ENCODE peak calls at places on chromosomes 7 and 10, in nine cellular contexts. One of them, this sample, is unnamed.

GRCh38 chr7:132242192-132242812 is 334.0 kb downstream of the PLXNA4 start:
- DNase-seq in AG04450: no peak
- DNase-seq in dorsolateral prefrontal cortex: no peak
- DNase-seq in nephron progenitor cell: no peak
- DNase-seq in GM12865: no peak
- DNase-seq in CD8-positive, alpha-beta T cell: no peak
- DNase-seq in bronchial epithelial cell: no peak
- DNase-seq in lung: no peak
- DNase-seq in progenitor cell of endocrine pancreas: no peak
- DNase-seq in this sample: no peak

GRCh38 chr7:110962374-110962773 is 128.6 kb upstream of the LRRN3 start:
- DNase-seq in lung: no peak
- DNase-seq in AG04450: no peak
- DNase-seq in GM12865: no peak
- DNase-seq in dorsolateral prefrontal cortex: no peak
- DNase-seq in nephron progenitor cell: no peak
- DNase-seq in progenitor cell of endocrine pancreas: no peak
- DNase-seq in CD8-positive, alpha-beta T cell: no peak
- DNase-seq in bronchial epithelial cell: no peak
- DNase-seq in this sample: no peak

GRCh38 chr7:1026721-1027151 is 17.6 kb upstream of the GPR146 start:
- DNase-seq in nephron progenitor cell: no peak
- DNase-seq in GM12865: peak; percentile 55
- DNase-seq in bronchial epithelial cell: no peak
- DNase-seq in dorsolateral prefrontal cortex: no peak
- DNase-seq in progenitor cell of endocrine pancreas: no peak
- DNase-seq in lung: no peak
- DNase-seq in AG04450: no peak
- DNase-seq in CD8-positive, alpha-beta T cell: no peak
- DNase-seq in this sample: no peak

GRCh38 chr10:99667108-99667751 is 7.9 kb downstream of the ENTPD7 start:
- DNase-seq in GM12865: no peak
- DNase-seq in AG04450: peak; percentile 49
- DNase-seq in CD8-positive, alpha-beta T cell: no peak
- DNase-seq in bronchial epithelial cell: peak; percentile 92
- DNase-seq in nephron progenitor cell: no peak
- DNase-seq in lung: no peak
- DNase-seq in dorsolateral prefrontal cortex: no peak
- DNase-seq in progenitor cell of endocrine pancreas: no peak
- DNase-seq in this sample: no peak

GRCh38 chr7:91656486-91657237 is 223.8 kb downstream of the MTERF1 start:
- DNase-seq in bronchial epithelial cell: no peak
- DNase-seq in lung: no peak
- DNase-seq in nephron progenitor cell: no peak
- DNase-seq in dorsolateral prefrontal cortex: no peak
- DNase-seq in progenitor cell of endocrine pancreas: no peak
- DNase-seq in AG04450: no peak
- DNase-seq in CD8-positive, alpha-beta T cell: no peak
- DNase-seq in GM12865: no peak
- DNase-seq in this sample: no peak

GRCh38 chr10:75197906-75198305 is 12.7 kb upstream of the VDAC2 start:
- DNase-seq in GM12865: no peak
- DNase-seq in nephron progenitor cell: no peak
- DNase-seq in bronchial epithelial cell: no peak
- DNase-seq in dorsolateral prefrontal cortex: no peak
- DNase-seq in lung: no peak
- DNase-seq in AG04450: no peak
- DNase-seq in CD8-positive, alpha-beta T cell: no peak
- DNase-seq in progenitor cell of endocrine pancreas: no peak
- DNase-seq in this sample: no peak

GRCh38 chr10:102819054-102819453 is 18.2 kb downstream of the CYP17A1 start:
- DNase-seq in nephron progenitor cell: no peak
- DNase-seq in GM12865: no peak
- DNase-seq in AG04450: no peak
- DNase-seq in CD8-positive, alpha-beta T cell: no peak
- DNase-seq in dorsolateral prefrontal cortex: no peak
- DNase-seq in bronchial epithelial cell: no peak
- DNase-seq in lung: no peak
- DNase-seq in progenitor cell of endocrine pancreas: no peak
- DNase-seq in this sample: no peak

GRCh38 chr10:113326160-113327111 is 226.4 kb upstream of the HABP2 start:
- DNase-seq in progenitor cell of endocrine pancreas: no peak
- DNase-seq in AG04450: no peak
- DNase-seq in nephron progenitor cell: no peak
- DNase-seq in bronchial epithelial cell: peak; percentile 83
- DNase-seq in GM12865: peak; percentile 66
- DNase-seq in lung: no peak
- DNase-seq in CD8-positive, alpha-beta T cell: no peak
- DNase-seq in dorsolateral prefrontal cortex: no peak
- DNase-seq in this sample: no peak

GRCh38 chr7:33511735-33512134 is 382.4 kb downstream of the BBS9 start:
- DNase-seq in nephron progenitor cell: no peak
- DNase-seq in AG04450: no peak
- DNase-seq in progenitor cell of endocrine pancreas: no peak
- DNase-seq in CD8-positive, alpha-beta T cell: no peak
- DNase-seq in dorsolateral prefrontal cortex: no peak
- DNase-seq in lung: no peak
- DNase-seq in bronchial epithelial cell: peak; percentile 45
- DNase-seq in GM12865: no peak
- DNase-seq in this sample: no peak

GRCh38 chr10:75703191-75703861 is 271.9 kb downstream of the LRMDA start:
- DNase-seq in dorsolateral prefrontal cortex: no peak
- DNase-seq in CD8-positive, alpha-beta T cell: no peak
- DNase-seq in bronchial epithelial cell: no peak
- DNase-seq in nephron progenitor cell: no peak
- DNase-seq in AG04450: no peak
- DNase-seq in lung: no peak
- DNase-seq in progenitor cell of endocrine pancreas: no peak
- DNase-seq in GM12865: no peak
- DNase-seq in this sample: no peak

GRCh38 chr7:149569726-149570422 is 72.3 kb upstream of the ZNF746 start:
- DNase-seq in lung: no peak
- DNase-seq in GM12865: no peak
- DNase-seq in dorsolateral prefrontal cortex: no peak
- DNase-seq in AG04450: no peak
- DNase-seq in bronchial epithelial cell: no peak
- DNase-seq in nephron progenitor cell: no peak
- DNase-seq in CD8-positive, alpha-beta T cell: no peak
- DNase-seq in progenitor cell of endocrine pancreas: no peak
- DNase-seq in this sample: no peak

GRCh38 chr10:67815571-67816059 is 22.4 kb downstream of the DNAJC12 start:
- DNase-seq in AG04450: no peak
- DNase-seq in lung: no peak
- DNase-seq in nephron progenitor cell: no peak
- DNase-seq in progenitor cell of endocrine pancreas: no peak
- DNase-seq in dorsolateral prefrontal cortex: no peak
- DNase-seq in bronchial epithelial cell: peak; percentile 81
- DNase-seq in GM12865: no peak
- DNase-seq in CD8-positive, alpha-beta T cell: no peak
- DNase-seq in this sample: no peak

GRCh38 chr10:3119796-3120459 is 52.6 kb downstream of the PFKP start:
- DNase-seq in lung: no peak
- DNase-seq in dorsolateral prefrontal cortex: no peak
- DNase-seq in progenitor cell of endocrine pancreas: no peak
- DNase-seq in nephron progenitor cell: no peak
- DNase-seq in GM12865: peak; percentile 26
- DNase-seq in CD8-positive, alpha-beta T cell: no peak
- DNase-seq in AG04450: no peak
- DNase-seq in bronchial epithelial cell: no peak
- DNase-seq in this sample: peak; percentile 12

GRCh38 chr7:77538186-77538907 is 1.3 kb downstream of the PTPN12 start:
- DNase-seq in CD8-positive, alpha-beta T cell: no peak
- DNase-seq in bronchial epithelial cell: peak; percentile 88
- DNase-seq in AG04450: peak; percentile 71
- DNase-seq in GM12865: peak; percentile 41
- DNase-seq in lung: peak; percentile 92
- DNase-seq in nephron progenitor cell: peak; percentile 64
- DNase-seq in dorsolateral prefrontal cortex: no peak
- DNase-seq in progenitor cell of endocrine pancreas: peak; percentile 18
- DNase-seq in this sample: peak; percentile 62

GRCh38 chr7:33882040-33882800 is 23.1 kb upstream of the BMPER start:
- DNase-seq in lung: no peak
- DNase-seq in AG04450: no peak
- DNase-seq in progenitor cell of endocrine pancreas: no peak
- DNase-seq in CD8-positive, alpha-beta T cell: no peak
- DNase-seq in nephron progenitor cell: no peak
- DNase-seq in dorsolateral prefrontal cortex: no peak
- DNase-seq in bronchial epithelial cell: no peak
- DNase-seq in GM12865: no peak
- DNase-seq in this sample: no peak

GRCh38 chr10:106635947-106636346 is 528.6 kb downstream of the SORCS1 start:
- DNase-seq in CD8-positive, alpha-beta T cell: no peak
- DNase-seq in GM12865: no peak
- DNase-seq in progenitor cell of endocrine pancreas: no peak
- DNase-seq in AG04450: no peak
- DNase-seq in lung: no peak
- DNase-seq in dorsolateral prefrontal cortex: no peak
- DNase-seq in nephron progenitor cell: no peak
- DNase-seq in bronchial epithelial cell: no peak
- DNase-seq in this sample: no peak

DNA sequence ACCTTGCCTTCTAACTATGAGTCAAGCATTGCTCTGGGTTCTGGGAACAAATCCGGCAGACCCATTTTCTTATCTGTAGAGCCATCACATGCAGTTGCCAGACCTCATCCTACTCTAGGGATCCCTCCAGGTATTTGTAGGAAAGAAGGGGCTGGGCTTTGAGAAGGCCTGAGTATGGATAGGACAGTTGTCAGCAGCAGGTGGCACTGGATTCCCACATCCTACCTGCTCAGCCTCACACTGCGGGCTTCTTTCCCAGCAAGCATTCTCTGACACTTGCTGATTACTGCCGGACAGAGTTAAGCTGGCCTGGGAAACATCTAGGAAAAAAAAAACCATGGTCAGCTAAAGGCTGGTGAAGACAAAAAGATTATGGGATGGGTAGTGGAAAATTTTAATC is 224.1 kb downstream of the CCSER2 start:
- DNase-seq in CD8-positive, alpha-beta T cell: no peak
- DNase-seq in nephron progenitor cell: no peak
- DNase-seq in progenitor cell of endocrine pancreas: no peak
- DNase-seq in lung: no peak
- DNase-seq in bronchial epithelial cell: no peak
- DNase-seq in dorsolateral prefrontal cortex: no peak
- DNase-seq in GM12865: no peak
- DNase-seq in AG04450: no peak
- DNase-seq in this sample: no peak
- TF ChIP-seq CTCF in CD8-positive, alpha-beta T cell: no peak
- TF ChIP-seq CTCF in nephron progenitor cell: no peak
- TF ChIP-seq CTCF in progenitor cell of endocrine pancreas: no peak
- TF ChIP-seq CTCF in lung: no peak
- TF ChIP-seq CTCF in bronchial epithelial cell: no peak
- TF ChIP-seq CTCF in dorsolateral prefrontal cortex: no peak
- TF ChIP-seq CTCF in GM12865: no peak
- TF ChIP-seq CTCF in AG04450: no peak
- TF ChIP-seq CTCF in this sample: no peak

GRCh38 chr10:683448-684071 is 5.9 kb downstream of the DIP2C start:
- DNase-seq in GM12865: no peak
- DNase-seq in progenitor cell of endocrine pancreas: no peak
- DNase-seq in AG04450: peak; percentile 88
- DNase-seq in CD8-positive, alpha-beta T cell: no peak
- DNase-seq in dorsolateral prefrontal cortex: no peak
- DNase-seq in lung: no peak
- DNase-seq in bronchial epithelial cell: no peak
- DNase-seq in nephron progenitor cell: no peak
- DNase-seq in this sample: no peak
- TF ChIP-seq CTCF in GM12865: no peak
- TF ChIP-seq CTCF in progenitor cell of endocrine pancreas: no peak
- TF ChIP-seq CTCF in AG04450: peak; percentile 33
- TF ChIP-seq CTCF in CD8-positive, alpha-beta T cell: no peak
- TF ChIP-seq CTCF in dorsolateral prefrontal cortex: no peak
- TF ChIP-seq CTCF in lung: no peak
- TF ChIP-seq CTCF in bronchial epithelial cell: no peak
- TF ChIP-seq CTCF in nephron progenitor cell: no peak
- TF ChIP-seq CTCF in this sample: no peak

GRCh38 chr7:29297194-29297890 is 102.8 kb downstream of the CHN2 start:
- DNase-seq in dorsolateral prefrontal cortex: no peak
- DNase-seq in bronchial epithelial cell: no peak
- DNase-seq in progenitor cell of endocrine pancreas: no peak
- DNase-seq in lung: no peak
- DNase-seq in nephron progenitor cell: peak; percentile 23
- DNase-seq in CD8-positive, alpha-beta T cell: no peak
- DNase-seq in AG04450: no peak
- DNase-seq in GM12865: peak; percentile 28
- DNase-seq in this sample: peak; percentile 8
- TF ChIP-seq CTCF in dorsolateral prefrontal cortex: no peak
- TF ChIP-seq CTCF in bronchial epithelial cell: no peak
- TF ChIP-seq CTCF in progenitor cell of endocrine pancreas: peak; percentile 34
- TF ChIP-seq CTCF in lung: no peak
- TF ChIP-seq CTCF in nephron progenitor cell: peak; percentile 18
- TF ChIP-seq CTCF in CD8-positive, alpha-beta T cell: no peak
- TF ChIP-seq CTCF in AG04450: peak; percentile 13
- TF ChIP-seq CTCF in GM12865: peak; percentile 25
- TF ChIP-seq CTCF in this sample: peak; percentile 36

DNA sequence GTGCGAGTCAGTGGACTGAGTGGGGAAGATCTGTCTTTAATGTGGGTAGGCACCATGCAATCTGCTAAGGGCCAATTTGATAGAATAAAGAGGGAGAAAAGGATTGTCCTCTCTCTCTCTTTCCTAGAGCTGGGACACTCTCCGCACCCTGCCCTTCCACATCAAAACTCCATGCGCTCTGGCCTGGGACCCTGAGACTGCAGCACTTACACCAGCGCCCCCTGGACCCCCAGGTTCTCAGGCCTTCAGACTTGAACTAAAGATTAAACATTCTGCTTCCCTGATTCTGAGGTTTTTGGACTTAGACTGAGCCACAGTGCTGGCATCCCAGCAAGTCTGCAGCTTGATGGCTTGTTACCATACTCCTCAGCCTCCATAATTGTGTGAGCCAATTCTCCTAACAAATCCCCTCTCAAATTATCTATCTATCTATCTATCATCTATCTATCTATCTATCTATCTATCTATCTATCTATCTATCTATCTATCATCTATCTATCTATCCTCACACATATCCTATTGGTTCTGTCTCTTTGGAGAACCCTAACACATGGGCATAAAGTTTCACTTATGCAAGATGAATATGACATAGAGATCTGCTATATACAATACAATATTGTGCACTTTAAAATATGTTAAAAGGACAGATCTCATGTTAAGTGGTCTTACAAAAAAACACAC is 22.4 kb upstream of the OR2A5 start:
- DNase-seq in progenitor cell of endocrine pancreas: no peak
- DNase-seq in GM12865: no peak
- DNase-seq in lung: no peak
- DNase-seq in nephron progenitor cell: no peak
- DNase-seq in AG04450: no peak
- DNase-seq in dorsolateral prefrontal cortex: no peak
- DNase-seq in CD8-positive, alpha-beta T cell: no peak
- DNase-seq in bronchial epithelial cell: no peak
- DNase-seq in this sample: no peak
- TF ChIP-seq CTCF in progenitor cell of endocrine pancreas: no peak
- TF ChIP-seq CTCF in GM12865: no peak
- TF ChIP-seq CTCF in lung: no peak
- TF ChIP-seq CTCF in nephron progenitor cell: no peak
- TF ChIP-seq CTCF in AG04450: no peak
- TF ChIP-seq CTCF in dorsolateral prefrontal cortex: no peak
- TF ChIP-seq CTCF in CD8-positive, alpha-beta T cell: no peak
- TF ChIP-seq CTCF in bronchial epithelial cell: no peak
- TF ChIP-seq CTCF in this sample: no peak